ENCODE peak calls at places on chromosomes 13 and 19, in four cellular contexts. I is tibial artery; F is CD8-positive, alpha-beta T cell; U is GM23248. L is an unnamed sample. For H3K9me3, the result is how much of the 10 kb centered on the place peaks cover.

GRCh38 chr19:13502231-13502630 is 4.0 kb downstream of the CACNA1A start:
- DNase-seq in I (no peak), F (no peak), U (no peak), L (no peak)

GRCh38 chr19:18416778-18417249 is 2.4 kb upstream of the SSBP4 start:
- DNase-seq in I (peak), F (no peak), U (peak), L (peak)

GRCh38 chr19:53086949-53087348 is 16.3 kb downstream of the ZNF160 start:
- DNase-seq in I (no peak), F (no peak), U (no peak), L (no peak)

GRCh38 chr13:36736119-36736726 is 62.4 kb downstream of the SERTM1 start:
- DNase-seq in I (no peak), F (no peak), U (peak), L (peak)

GRCh38 chr19:23957660-23958281 is 43.1 kb downstream of the ZNF726 start:
- DNase-seq in I (no peak), F (no peak), U (peak), L (no peak)

GRCh38 chr19:47863514-47863936 is 4.5 kb downstream of the TPRX2 start:
- DNase-seq in I (peak), F (peak), U (peak), L (peak)

GRCh38 chr13:98480915-98481510 is 95.9 kb downstream of the STK24 start:
- DNase-seq in I (no peak), F (no peak), U (no peak), L (no peak)

GRCh38 chr13:78608705-78609463 is 5.5 kb upstream of the POU4F1 start:
- DNase-seq in I (no peak), F (no peak), U (peak), L (no peak)

GRCh38 chr19:10431943-10432735 is 11.8 kb downstream of the PDE4A start:
- DNase-seq in I (peak), F (peak), U (peak), L (peak)

GRCh38 chr13:103607995-103608394 is 541.8 kb upstream of the SLC10A2 start:
- DNase-seq in I (no peak), F (no peak), U (no peak), L (no peak)

GRCh38 chr19:10290439-10290875 is 705 bp downstream of the ICAM5 start:
- DNase-seq in I (no peak), F (no peak), U (peak), L (peak)

GRCh38 chr13:41465215-41465907 is 8.0 kb downstream of the RGCC start:
- DNase-seq in I (peak), F (peak), U (peak), L (no peak)

GRCh38 chr19:39539165-39539518 is 819 bp downstream of the EID2 start:
- DNase-seq in I (no peak), F (no peak), U (no peak), L (no peak)

GRCh38 chr19:10655457-10656312 is 1.5 kb downstream of the ILF3 start:
- DNase-seq in I (no peak), F (no peak), U (peak), L (peak)

GRCh38 chr13:113902536-113902935 is 38.7 kb upstream of the GAS6 start:
- DNase-seq in I (no peak), F (no peak), U (peak), L (no peak)
- H3K27ac ChIP-seq in I (peak), F (no peak), U (peak), L (no peak)

DNA sequence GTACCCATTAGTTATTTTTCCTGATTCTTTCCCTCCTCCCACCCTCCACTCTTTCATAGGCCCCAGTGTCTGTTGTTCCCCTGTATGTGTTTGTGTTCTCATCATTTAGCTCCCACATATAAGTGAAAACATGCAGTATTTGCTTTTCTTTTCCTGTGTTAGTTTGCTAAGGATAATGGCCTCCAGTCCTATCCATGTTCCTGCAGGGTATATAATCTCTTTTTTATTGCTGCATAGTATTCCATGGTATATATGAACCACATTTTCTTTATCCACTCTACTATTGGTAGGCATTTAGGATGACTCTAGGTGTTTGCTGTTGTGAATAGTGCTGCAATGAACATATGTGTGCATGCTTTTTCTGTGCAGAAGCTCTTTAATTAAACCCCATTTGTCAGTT is 79.4 kb downstream of the ZMYM2 start:
- DNase-seq in I (no peak), F (no peak), U (no peak), L (no peak)
- H3K9me3 ChIP-seq in I (under half), F (under half), U (under half), L (under half)

GRCh38 chr13:27969866-27970229 is 733 bp upstream of the CDX2 start:
- DNase-seq in I (no peak), F (no peak), U (no peak), L (no peak)
- H3K27ac ChIP-seq in I (no peak), F (no peak), U (no peak), L (no peak)

GRCh38 chr19:36707134-36707533 is 19.7 kb downstream of the ZNF567 start:
- DNase-seq in I (no peak), F (no peak), U (peak), L (no peak)
- H3K9me3 ChIP-seq in I (under half), F (under half), U (under half), L (half or more)

GRCh38 chr19:5989388-5990074 is 11.6 kb upstream of the RANBP3 start:
- DNase-seq in I (no peak), F (no peak), U (no peak), L (no peak)

GRCh38 chr19:5991244-5991838 is 13.4 kb upstream of the RANBP3 start:
- DNase-seq in I (no peak), F (no peak), U (no peak), L (no peak)

GRCh38 chr19:5988520-5989387 is 10.8 kb upstream of the RANBP3 start:
- DNase-seq in I (no peak), F (no peak), U (no peak), L (peak)

GRCh38 chr19:5992756-5993155 is 14.8 kb upstream of the RANBP3 start:
- DNase-seq in I (no peak), F (no peak), U (no peak), L (no peak)

GRCh38 chr19:5990289-5990797 is 12.4 kb upstream of the RANBP3 start:
- DNase-seq in I (no peak), F (no peak), U (peak), L (peak)
- H3K27ac ChIP-seq in I (no peak), F (no peak), U (no peak), L (peak)

GRCh38 chr19:50043967-50044366 is 18.2 kb downstream of the ZNF473 start:
- DNase-seq in I (no peak), F (no peak), U (no peak), L (no peak)
- H3K9me3 ChIP-seq in I (under half), F (under half), U (under half), L (under half)

L was measured in A673.